ENCODE peak calls at places on chromosomes 16 and 17, in seven cellular contexts. O is tibial nerve, F is uterus, U is GM12878, K is endothelial cell of umbilical vein, B is adrenal gland, H is K562. S is an unnamed sample.

GRCh38 chr17:61410555-61411089 is 11.0 kb downstream of the TBX2 start:
- DNase-seq in O (peak), B (peak), U (no peak), F (peak), K (peak), H (no peak), S (peak)

GRCh38 chr17:73369126-73369525 is 57.3 kb upstream of the CDC42EP4 start:
- DNase-seq in F (no peak), O (no peak), U (no peak), H (no peak), B (peak), K (no peak), S (no peak)

GRCh38 chr17:8894673-8895578 is 27.5 kb upstream of the PIK3R6 start:
- DNase-seq in O (peak), F (no peak), H (peak), K (peak), B (peak), U (peak), S (peak)

GRCh38 chr17:72121164-72122001 is 563 bp downstream of the SOX9 start:
- DNase-seq in H (no peak), O (no peak), F (no peak), U (no peak), K (no peak), B (no peak), S (no peak)

GRCh38 chr16:68257251-68257905 is 6.9 kb upstream of the SLC7A6 start:
- DNase-seq in U (no peak), B (no peak), O (no peak), H (no peak), F (no peak), K (no peak), S (no peak)

GRCh38 chr17:73953206-73954033 is 250.1 kb upstream of the RPL38 start:
- DNase-seq in H (no peak), O (no peak), K (no peak), B (peak), U (no peak), F (no peak), S (no peak)

GRCh38 chr17:1260762-1261161 is 9.5 kb upstream of the BHLHA9 start:
- DNase-seq in F (no peak), K (no peak), U (no peak), B (no peak), O (no peak), H (no peak), S (no peak)

GRCh38 chr17:79909121-79909520 is 69.9 kb upstream of the CBX4 start:
- DNase-seq in H (no peak), U (no peak), K (no peak), O (no peak), B (no peak), F (no peak), S (no peak)

GRCh38 chr17:8038954-8039610 is at the start of gene ALOX15B:
- DNase-seq in H (no peak), O (no peak), B (peak), F (no peak), U (no peak), K (no peak), S (no peak)

DNA sequence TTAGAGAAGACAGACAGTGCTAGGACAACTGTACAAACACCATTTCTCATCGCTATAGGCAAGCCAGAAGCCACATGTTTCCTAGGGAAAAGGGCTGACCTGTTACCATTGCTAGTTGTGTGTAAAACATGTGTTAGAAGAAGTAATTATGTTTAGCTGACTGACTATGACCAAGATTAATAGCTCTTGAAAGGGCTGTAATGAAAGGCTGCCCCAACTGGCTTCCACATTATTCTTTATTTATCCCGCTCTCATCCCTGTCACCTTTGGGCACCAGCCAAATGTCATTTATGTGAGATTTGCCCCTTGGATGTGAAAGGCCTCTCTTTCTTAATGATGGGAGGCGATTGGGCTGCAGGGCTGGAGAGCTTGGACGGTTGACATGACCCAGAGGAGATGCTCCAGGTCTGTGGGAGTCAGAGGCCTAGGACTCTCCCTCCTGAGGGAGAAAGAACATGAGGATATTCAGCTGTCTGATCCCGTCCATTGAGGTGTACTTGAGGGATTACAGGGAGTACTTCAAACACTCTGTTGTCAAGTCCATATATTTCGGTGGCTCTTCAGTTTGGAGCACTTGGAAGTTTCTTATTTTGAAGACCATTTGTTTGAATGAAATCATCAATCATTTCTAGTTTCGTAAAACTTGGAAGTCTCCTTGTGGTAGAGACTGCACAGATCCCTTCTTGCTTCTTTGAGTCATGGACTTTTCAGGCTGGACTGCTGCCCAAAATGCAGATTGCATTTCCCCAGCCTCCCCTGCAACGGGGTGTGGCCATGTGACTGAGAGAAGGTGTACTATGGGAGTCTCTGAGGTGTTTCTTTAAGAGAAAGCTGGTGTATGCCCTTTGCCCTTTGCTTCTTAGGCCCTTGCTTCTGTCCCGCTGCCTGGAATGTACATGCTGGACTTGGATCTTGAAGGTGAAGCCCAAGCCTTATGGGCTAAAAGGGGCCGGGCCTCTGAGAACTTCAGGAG is 51.3 kb downstream of the FTO start:
- DNase-seq in B (no peak), U (no peak), H (no peak), F (peak), O (no peak), K (no peak), S (peak)
- TF ChIP-seq CTCF in B (no peak), U (no peak), H (no peak), F (no peak), O (no peak), K (no peak), S (no peak)

GRCh38 chr17:76080207-76080933 is 1.4 kb downstream of the ZACN start:
- DNase-seq in B (no peak), U (no peak), F (no peak), K (no peak), H (no peak), O (no peak), S (no peak)
- TF ChIP-seq POLR2A in B (no peak), U (peak), F (no peak), K (no peak), H (peak), O (no peak), S (no peak)

DNA sequence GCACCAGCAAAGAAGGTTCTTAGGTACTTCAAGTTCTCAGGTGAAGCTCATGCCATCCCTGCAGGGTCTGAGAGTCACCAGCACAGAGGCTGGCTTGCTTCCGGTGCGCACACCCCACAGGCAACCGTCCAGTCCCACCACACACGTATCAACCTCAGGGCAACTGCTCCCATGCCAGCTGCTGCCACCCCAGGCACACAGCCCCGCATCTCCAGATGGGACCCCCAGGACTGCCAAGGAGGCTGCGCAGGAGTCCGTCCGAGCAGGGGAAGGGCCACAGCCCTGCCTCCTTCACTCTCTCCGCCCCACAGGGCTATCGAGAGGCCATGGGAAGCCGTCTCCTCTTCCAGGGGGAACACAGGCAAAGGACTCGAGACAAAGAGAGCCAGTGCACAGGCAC is 13.3 kb downstream of the KIFC3 start:
- DNase-seq in F (no peak), U (no peak), O (no peak), B (no peak), K (no peak), H (no peak), S (no peak)
- H3K4me3 ChIP-seq in F (no peak), U (no peak), O (no peak), B (no peak), K (no peak), H (no peak), S (no peak)

DNA sequence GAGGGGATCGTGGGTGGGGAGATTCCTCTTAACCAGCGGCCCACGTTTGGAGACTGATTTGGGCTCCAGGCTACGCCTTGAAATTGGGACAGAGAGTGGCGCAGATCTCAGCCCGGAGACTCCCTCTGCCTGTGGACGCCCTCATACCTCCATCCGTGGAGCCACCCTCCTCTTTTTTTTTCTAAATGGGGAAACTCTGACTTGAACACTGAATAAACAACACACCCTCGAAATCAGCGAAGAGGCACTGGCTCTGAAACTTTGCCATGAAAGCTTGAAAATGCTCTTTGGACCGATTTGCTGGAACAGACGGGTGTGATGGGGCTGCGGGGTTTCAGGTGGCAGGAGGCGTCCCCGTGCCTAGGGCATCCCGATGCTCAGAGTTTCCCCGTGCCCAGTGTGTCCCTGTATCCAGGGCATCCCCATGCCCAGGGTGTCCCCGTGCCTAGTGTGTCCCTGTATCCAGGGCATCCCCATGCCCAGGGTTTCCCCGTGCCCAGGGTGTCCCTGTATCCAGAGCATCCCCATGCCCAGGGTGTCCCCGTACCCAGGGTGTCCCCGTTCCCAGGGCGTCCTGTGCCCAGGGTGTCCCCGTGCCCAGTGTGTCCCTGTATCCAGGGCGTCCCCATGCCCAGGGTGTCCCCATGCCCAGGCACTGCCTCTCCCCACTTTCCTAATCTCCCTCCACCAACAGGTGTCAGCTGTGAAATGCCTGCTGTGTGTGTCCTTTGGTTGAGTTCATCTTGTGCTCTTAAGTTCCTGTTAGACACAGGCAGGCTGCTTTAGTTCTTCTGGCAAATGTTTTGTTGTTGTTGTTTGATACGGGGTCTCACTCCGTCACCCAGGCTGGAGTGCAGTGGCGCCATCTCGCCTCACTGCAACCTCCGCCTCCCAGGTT is 187.0 kb downstream of the SEC14L1 start:
- DNase-seq in K (no peak), U (no peak), B (peak), H (no peak), O (no peak), F (no peak), S (no peak)
- TF ChIP-seq CTCF in K (no peak), U (no peak), B (no peak), H (no peak), O (no peak), F (no peak), S (no peak)

GRCh38 chr17:19004601-19005441 is at the start of gene FAM83G:
- DNase-seq in K (peak), O (peak), B (peak), H (peak), F (peak), U (peak), S (peak)

GRCh38 chr17:19006698-19007097 is 2.1 kb upstream of the FAM83G start:
- DNase-seq in H (no peak), U (no peak), F (no peak), O (no peak), B (no peak), K (no peak), S (no peak)

GRCh38 chr17:19005789-19006430 is 1.3 kb upstream of the FAM83G start:
- DNase-seq in F (no peak), O (no peak), U (no peak), B (no peak), H (no peak), K (no peak), S (no peak)

GRCh38 chr17:19003966-19004600 is 481 bp downstream of the FAM83G start:
- DNase-seq in O (no peak), K (peak), U (no peak), H (peak), B (no peak), F (peak), S (no peak)

GRCh38 chr17:19005442-19005773 is 844 bp upstream of the FAM83G start:
- DNase-seq in U (no peak), B (no peak), F (no peak), H (no peak), K (no peak), O (no peak), S (no peak)
- TF ChIP-seq POLR2A in U (no peak), B (no peak), F (no peak), H (no peak), K (no peak), O (no peak), S (no peak)

GRCh38 chr17:34616148-34616547 is 36.8 kb downstream of the TMEM132E start:
- DNase-seq in U (no peak), H (no peak), F (no peak), K (no peak), B (no peak), O (no peak), S (no peak)
- H3K4me3 ChIP-seq in U (no peak), H (no peak), F (no peak), K (no peak), B (no peak), O (no peak), S (no peak)

GRCh38 chr16:1789643-1790045 is 3.9 kb downstream of the IGFALS start:
- DNase-seq in H (peak), F (no peak), B (no peak), U (no peak), O (no peak), K (no peak), S (no peak)

GRCh38 chr16:1791256-1791942 is 2.1 kb downstream of the IGFALS start:
- DNase-seq in U (no peak), O (no peak), B (no peak), K (no peak), F (no peak), H (no peak), S (no peak)

GRCh38 chr16:1791943-1792812 is 1.3 kb downstream of the IGFALS start:
- DNase-seq in K (no peak), B (no peak), F (no peak), O (no peak), H (no peak), U (no peak), S (no peak)

GRCh38 chr16:1790261-1790610 is 3.3 kb downstream of the IGFALS start:
- DNase-seq in B (no peak), O (no peak), F (no peak), H (no peak), K (no peak), U (no peak), S (no peak)

DNA sequence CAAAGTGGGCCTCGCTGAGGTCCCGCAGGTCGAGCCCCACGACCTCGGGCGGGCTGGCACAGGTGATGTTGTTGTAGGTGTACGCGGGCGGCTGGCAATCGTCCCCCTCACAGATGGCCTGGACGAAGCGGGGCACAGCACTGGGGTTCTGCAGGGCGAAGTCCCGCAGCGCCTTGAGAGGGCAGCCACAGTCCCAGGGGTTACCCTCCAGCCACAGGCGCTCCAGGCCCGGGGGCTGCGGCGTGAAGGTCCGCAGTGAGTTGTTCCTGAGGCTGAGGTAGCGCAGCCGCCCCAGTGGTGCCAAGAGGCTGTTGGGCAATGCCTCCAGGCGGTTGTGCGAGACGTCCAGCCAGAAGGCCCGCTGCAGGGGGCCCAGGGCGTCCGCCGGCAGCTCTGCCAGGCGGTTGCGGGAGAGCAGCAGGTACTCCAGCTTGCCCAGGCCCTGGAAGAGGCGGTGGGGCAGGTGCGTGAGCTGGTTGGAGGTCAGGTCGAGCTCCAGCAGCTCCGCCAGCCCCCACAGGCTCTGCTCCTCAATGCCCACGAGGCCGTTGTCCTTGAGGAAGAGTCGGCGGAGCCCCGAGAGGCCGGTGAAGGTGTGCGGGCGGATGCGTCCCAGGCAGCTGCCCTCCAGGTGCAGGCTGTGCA is 2.8 kb downstream of the IGFALS start:
- DNase-seq in B (no peak), H (no peak), O (no peak), U (no peak), F (no peak), K (no peak), S (no peak)
- TF ChIP-seq CTCF in B (no peak), H (no peak), O (no peak), U (no peak), F (no peak), K (no peak), S (no peak)